ENCODE peak calls at places on chromosomes 5 and 9, in six cellular contexts. One of them, this sample, is unnamed.

GRCh38 chr9:15138357-15138686 is 168.7 kb downstream of the TTC39B start:
- DNase-seq in AG04450: no peak
- DNase-seq in fibroblast of pulmonary artery: no peak
- DNase-seq in tibial nerve: no peak
- DNase-seq in left ventricle myocardium inferior: no peak
- DNase-seq in thoracic aorta: no peak
- DNase-seq in this sample: no peak

GRCh38 chr5:149175346-149176113 is 34.2 kb downstream of the ABLIM3 start:
- DNase-seq in AG04450: no peak
- DNase-seq in fibroblast of pulmonary artery: peak; percentile 53
- DNase-seq in tibial nerve: peak; percentile 16
- DNase-seq in left ventricle myocardium inferior: peak; percentile 82
- DNase-seq in thoracic aorta: no peak
- DNase-seq in this sample: no peak

GRCh38 chr9:108049026-108049591 is 559.5 kb upstream of the KLF4 start:
- DNase-seq in AG04450: peak; percentile 84
- DNase-seq in fibroblast of pulmonary artery: peak; percentile 93
- DNase-seq in tibial nerve: no peak
- DNase-seq in left ventricle myocardium inferior: no peak
- DNase-seq in thoracic aorta: no peak
- DNase-seq in this sample: no peak

GRCh38 chr9:112489876-112490661 is 3.4 kb downstream of the KIAA1958 start:
- DNase-seq in AG04450: no peak
- DNase-seq in fibroblast of pulmonary artery: no peak
- DNase-seq in tibial nerve: no peak
- DNase-seq in left ventricle myocardium inferior: no peak
- DNase-seq in thoracic aorta: no peak
- DNase-seq in this sample: no peak

GRCh38 chr5:39256472-39256871 is 37.1 kb upstream of the FYB1 start:
- DNase-seq in AG04450: peak; percentile 55
- DNase-seq in fibroblast of pulmonary artery: peak; percentile 87
- DNase-seq in tibial nerve: no peak
- DNase-seq in left ventricle myocardium inferior: no peak
- DNase-seq in thoracic aorta: no peak
- DNase-seq in this sample: no peak

GRCh38 chr9:133142657-133143592 is 20.8 kb downstream of the GBGT1 start:
- DNase-seq in AG04450: no peak
- DNase-seq in fibroblast of pulmonary artery: no peak
- DNase-seq in tibial nerve: no peak
- DNase-seq in left ventricle myocardium inferior: no peak
- DNase-seq in thoracic aorta: no peak
- DNase-seq in this sample: no peak

GRCh38 chr5:14581333-14581890 is at the start of gene OTULINL:
- DNase-seq in AG04450: peak; percentile 23
- DNase-seq in fibroblast of pulmonary artery: peak; percentile 65
- DNase-seq in tibial nerve: peak; percentile 69
- DNase-seq in left ventricle myocardium inferior: peak; percentile 90
- DNase-seq in thoracic aorta: peak; percentile 49
- DNase-seq in this sample: peak; percentile 79

GRCh38 chr5:133421394-133421793 is 190.9 kb downstream of the FSTL4 start:
- DNase-seq in AG04450: no peak
- DNase-seq in fibroblast of pulmonary artery: peak; percentile 26
- DNase-seq in tibial nerve: no peak
- DNase-seq in left ventricle myocardium inferior: no peak
- DNase-seq in thoracic aorta: no peak
- DNase-seq in this sample: no peak

GRCh38 chr9:121353246-121353975 is 16.6 kb downstream of the STOM start:
- DNase-seq in AG04450: no peak
- DNase-seq in fibroblast of pulmonary artery: no peak
- DNase-seq in tibial nerve: no peak
- DNase-seq in left ventricle myocardium inferior: no peak
- DNase-seq in thoracic aorta: no peak
- DNase-seq in this sample: no peak

GRCh38 chr9:135471751-135472640 is 7.6 kb upstream of the PPP1R26 start:
- DNase-seq in AG04450: no peak
- DNase-seq in fibroblast of pulmonary artery: no peak
- DNase-seq in tibial nerve: no peak
- DNase-seq in left ventricle myocardium inferior: no peak
- DNase-seq in thoracic aorta: no peak
- DNase-seq in this sample: no peak

GRCh38 chr5:6673963-6674362 is 39.3 kb upstream of the TENT4A start:
- DNase-seq in AG04450: no peak
- DNase-seq in fibroblast of pulmonary artery: no peak
- DNase-seq in tibial nerve: no peak
- DNase-seq in left ventricle myocardium inferior: no peak
- DNase-seq in thoracic aorta: no peak
- DNase-seq in this sample: no peak

GRCh38 chr5:36389245-36389644 is 87.5 kb upstream of the RANBP3L start:
- DNase-seq in AG04450: no peak
- DNase-seq in fibroblast of pulmonary artery: peak; percentile 53
- DNase-seq in tibial nerve: no peak
- DNase-seq in left ventricle myocardium inferior: no peak
- DNase-seq in thoracic aorta: no peak
- DNase-seq in this sample: no peak

GRCh38 chr5:110917161-110917875 is 154.2 kb upstream of the TSLP start:
- DNase-seq in AG04450: no peak
- DNase-seq in fibroblast of pulmonary artery: peak; percentile 28
- DNase-seq in tibial nerve: no peak
- DNase-seq in left ventricle myocardium inferior: no peak
- DNase-seq in thoracic aorta: no peak
- DNase-seq in this sample: no peak

GRCh38 chr9:98850851-98851729 is 43.6 kb downstream of the GALNT12 start:
- DNase-seq in AG04450: no peak
- DNase-seq in fibroblast of pulmonary artery: no peak
- DNase-seq in tibial nerve: no peak
- DNase-seq in left ventricle myocardium inferior: no peak
- DNase-seq in thoracic aorta: no peak
- DNase-seq in this sample: no peak

GRCh38 chr9:125996671-125997509 is 249.7 kb downstream of the PBX3 start:
- DNase-seq in AG04450: no peak
- DNase-seq in fibroblast of pulmonary artery: no peak
- DNase-seq in tibial nerve: no peak
- DNase-seq in left ventricle myocardium inferior: no peak
- DNase-seq in thoracic aorta: no peak
- DNase-seq in this sample: no peak

GRCh38 chr5:126269511-126269910 is 153.7 kb upstream of the GRAMD2B start:
- DNase-seq in AG04450: no peak
- DNase-seq in fibroblast of pulmonary artery: no peak
- DNase-seq in tibial nerve: no peak
- DNase-seq in left ventricle myocardium inferior: no peak
- DNase-seq in thoracic aorta: no peak
- DNase-seq in this sample: no peak

GRCh38 chr5:32936329-32936728 is 225.2 kb downstream of the NPR3 start:
- DNase-seq in AG04450: no peak
- DNase-seq in fibroblast of pulmonary artery: no peak
- DNase-seq in tibial nerve: no peak
- DNase-seq in left ventricle myocardium inferior: no peak
- DNase-seq in thoracic aorta: no peak
- DNase-seq in this sample: no peak

GRCh38 chr9:12461759-12462158 is 231.4 kb upstream of the TYRP1 start:
- DNase-seq in AG04450: no peak
- DNase-seq in fibroblast of pulmonary artery: no peak
- DNase-seq in tibial nerve: no peak
- DNase-seq in left ventricle myocardium inferior: no peak
- DNase-seq in thoracic aorta: no peak
- DNase-seq in this sample: no peak

GRCh38 chr5:158875272-158875679 is 224.4 kb downstream of the EBF1 start:
- DNase-seq in AG04450: no peak
- DNase-seq in fibroblast of pulmonary artery: peak; percentile 20
- DNase-seq in tibial nerve: no peak
- DNase-seq in left ventricle myocardium inferior: no peak
- DNase-seq in thoracic aorta: no peak
- DNase-seq in this sample: no peak

GRCh38 chr5:127002390-127002789 is 28.0 kb downstream of the MARCHF3 start:
- DNase-seq in AG04450: no peak
- DNase-seq in fibroblast of pulmonary artery: peak; percentile 82
- DNase-seq in tibial nerve: no peak
- DNase-seq in left ventricle myocardium inferior: no peak
- DNase-seq in thoracic aorta: no peak
- DNase-seq in this sample: no peak

GRCh38 chr5:59361454-59361853 is 532.1 kb downstream of the PDE4D start:
- DNase-seq in AG04450: no peak
- DNase-seq in fibroblast of pulmonary artery: no peak
- DNase-seq in tibial nerve: no peak
- DNase-seq in left ventricle myocardium inferior: no peak
- DNase-seq in thoracic aorta: no peak
- DNase-seq in this sample: no peak

GRCh38 chr5:123007771-123008170 is 28.8 kb downstream of the PPIC start:
- DNase-seq in AG04450: no peak
- DNase-seq in fibroblast of pulmonary artery: no peak
- DNase-seq in tibial nerve: no peak
- DNase-seq in left ventricle myocardium inferior: no peak
- DNase-seq in thoracic aorta: no peak
- DNase-seq in this sample: no peak

GRCh38 chr5:145203193-145203592 is 631.9 kb downstream of the PRELID2 start:
- DNase-seq in AG04450: no peak
- DNase-seq in fibroblast of pulmonary artery: peak; percentile 53
- DNase-seq in tibial nerve: no peak
- DNase-seq in left ventricle myocardium inferior: no peak
- DNase-seq in thoracic aorta: no peak
- DNase-seq in this sample: no peak

GRCh38 chr5:172733974-172734346 is 37.0 kb downstream of the DUSP1 start:
- DNase-seq in AG04450: no peak
- DNase-seq in fibroblast of pulmonary artery: no peak
- DNase-seq in tibial nerve: no peak
- DNase-seq in left ventricle myocardium inferior: no peak
- DNase-seq in thoracic aorta: no peak
- DNase-seq in this sample: no peak

GRCh38 chr9:137665697-137666504 is 47.1 kb downstream of the EHMT1 start:
- DNase-seq in AG04450: no peak
- DNase-seq in fibroblast of pulmonary artery: no peak
- DNase-seq in tibial nerve: no peak
- DNase-seq in left ventricle myocardium inferior: no peak
- DNase-seq in thoracic aorta: no peak
- DNase-seq in this sample: no peak
- TF ChIP-seq CTCF in AG04450: peak; percentile 3
- TF ChIP-seq CTCF in fibroblast of pulmonary artery: no peak
- TF ChIP-seq CTCF in tibial nerve: no peak
- TF ChIP-seq CTCF in left ventricle myocardium inferior: no peak
- TF ChIP-seq CTCF in thoracic aorta: no peak
- TF ChIP-seq CTCF in this sample: no peak

DNA sequence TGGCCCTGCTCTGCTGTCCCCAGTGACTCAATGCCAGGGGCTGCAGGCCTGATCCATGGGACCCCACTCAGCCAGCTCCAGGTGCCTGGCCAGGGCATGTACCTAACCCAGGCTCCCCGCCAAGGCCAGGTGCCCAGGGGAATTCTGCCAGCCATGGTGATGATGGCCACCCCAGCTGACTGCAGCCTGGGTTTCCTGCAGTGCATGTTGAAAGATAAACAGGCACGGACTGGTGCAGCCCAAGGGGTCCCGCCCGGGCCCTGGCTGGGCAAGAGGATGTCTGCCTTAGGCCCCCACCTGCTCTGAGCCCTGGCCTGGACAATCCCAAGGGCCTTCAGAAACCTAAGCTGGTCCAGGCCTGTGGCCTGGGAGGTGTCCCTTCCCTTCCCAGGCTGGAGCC is 1.2 kb downstream of the ABCA2 start:
- DNase-seq in AG04450: no peak
- DNase-seq in fibroblast of pulmonary artery: no peak
- DNase-seq in tibial nerve: no peak
- DNase-seq in left ventricle myocardium inferior: no peak
- DNase-seq in thoracic aorta: no peak
- DNase-seq in this sample: no peak
- TF ChIP-seq CTCF in AG04450: no peak
- TF ChIP-seq CTCF in fibroblast of pulmonary artery: no peak
- TF ChIP-seq CTCF in tibial nerve: no peak
- TF ChIP-seq CTCF in left ventricle myocardium inferior: no peak
- TF ChIP-seq CTCF in thoracic aorta: no peak
- TF ChIP-seq CTCF in this sample: no peak

GRCh38 chr9:89278997-89279739 is 31.8 kb upstream of the CKS2 start:
- DNase-seq in AG04450: peak; percentile 21
- DNase-seq in fibroblast of pulmonary artery: peak; percentile 80
- DNase-seq in tibial nerve: no peak
- DNase-seq in left ventricle myocardium inferior: no peak
- DNase-seq in thoracic aorta: no peak
- DNase-seq in this sample: no peak
- TF ChIP-seq CTCF in AG04450: peak; percentile 69
- TF ChIP-seq CTCF in fibroblast of pulmonary artery: peak; percentile 82
- TF ChIP-seq CTCF in tibial nerve: peak; percentile 57
- TF ChIP-seq CTCF in left ventricle myocardium inferior: peak; percentile 75
- TF ChIP-seq CTCF in thoracic aorta: peak; percentile 53
- TF ChIP-seq CTCF in this sample: no peak

DNA sequence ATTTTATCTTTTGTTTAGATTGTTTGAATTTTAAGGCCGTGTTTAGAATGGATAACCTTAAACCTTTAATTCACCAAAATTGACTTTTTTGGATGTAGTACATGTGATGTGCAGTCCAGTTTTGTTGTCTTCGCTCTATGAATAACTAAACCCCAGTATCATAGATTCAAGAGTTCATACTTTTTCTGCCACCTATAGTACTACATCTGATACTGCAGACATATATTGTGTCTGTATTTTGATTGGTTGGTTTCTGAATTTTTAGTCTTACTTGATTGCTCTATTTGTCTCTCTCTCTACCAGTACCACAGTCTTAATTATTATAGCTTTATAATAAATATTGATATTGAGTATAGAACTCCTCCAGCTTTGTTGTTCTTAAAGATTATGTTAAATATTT is 58.1 kb downstream of the PPIP5K2 start:
- DNase-seq in AG04450: no peak
- DNase-seq in fibroblast of pulmonary artery: peak; percentile 4
- DNase-seq in tibial nerve: no peak
- DNase-seq in left ventricle myocardium inferior: no peak
- DNase-seq in thoracic aorta: no peak
- DNase-seq in this sample: no peak
- TF ChIP-seq CTCF in AG04450: peak; percentile 3
- TF ChIP-seq CTCF in fibroblast of pulmonary artery: no peak
- TF ChIP-seq CTCF in tibial nerve: no peak
- TF ChIP-seq CTCF in left ventricle myocardium inferior: no peak
- TF ChIP-seq CTCF in thoracic aorta: no peak
- TF ChIP-seq CTCF in this sample: no peak

DNA sequence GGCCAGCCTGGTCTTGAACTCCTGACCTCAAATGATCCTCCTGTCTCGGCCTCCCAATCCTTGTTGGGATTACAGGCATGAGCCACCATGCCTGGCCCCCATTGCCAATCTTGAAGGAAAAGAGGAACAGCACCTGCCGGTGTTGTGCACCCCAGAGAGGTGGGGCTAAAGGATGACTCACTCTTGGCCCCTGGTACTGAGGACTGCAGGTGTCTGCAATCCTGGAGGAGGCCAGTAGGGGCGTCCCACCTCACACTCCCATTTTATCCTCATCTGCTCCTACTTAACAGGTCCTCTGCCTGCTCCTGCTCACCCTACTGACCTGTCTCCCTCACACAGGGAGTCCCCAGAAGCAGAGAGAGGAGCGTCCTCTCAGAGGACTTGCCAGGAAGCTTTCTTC is 390.4 kb downstream of the ARHGEF28 start:
- DNase-seq in AG04450: no peak
- DNase-seq in fibroblast of pulmonary artery: no peak
- DNase-seq in tibial nerve: no peak
- DNase-seq in left ventricle myocardium inferior: no peak
- DNase-seq in thoracic aorta: no peak
- DNase-seq in this sample: no peak
- TF ChIP-seq CTCF in AG04450: no peak
- TF ChIP-seq CTCF in fibroblast of pulmonary artery: peak; percentile 3
- TF ChIP-seq CTCF in tibial nerve: no peak
- TF ChIP-seq CTCF in left ventricle myocardium inferior: no peak
- TF ChIP-seq CTCF in thoracic aorta: no peak
- TF ChIP-seq CTCF in this sample: no peak

This sample was measured in omental fat pad.